ENCODE peak calls at places on chromosomes 4 and X, in seven cellular contexts. Z, Y, C, V, F, R and N are unnamed samples.
A peak's percentile ranks its signal among the peaks of the same experiment; 100 is the strongest.

GRCh38 chrX:152405561-152405960 is 45.6 kb downstream of the GABRA3 start:
- DNase-seq in Z (no peak), Y (no peak), C (no peak), V (no peak), F (no peak), R (no peak), N (no peak)

GRCh38 chr4:19983072-19983471 is 268.6 kb upstream of the SLIT2 start:
- DNase-seq in Z (no peak), Y (no peak), C (no peak), V (no peak), F (peak; percentile 99), R (peak; percentile 9), N (no peak)

GRCh38 chr4:126799971-126800722 is 832.6 kb upstream of the INTU start:
- DNase-seq in Z (no peak), Y (no peak), C (no peak), V (no peak), F (peak; percentile 70), R (no peak), N (no peak)

GRCh38 chr4:61195064-61195463 is 5.1 kb upstream of the ADGRL3 start:
- DNase-seq in Z (no peak), Y (no peak), C (no peak), V (no peak), F (no peak), R (peak; percentile 29), N (no peak)

GRCh38 chr4:95409127-95409526 is 139.6 kb downstream of the UNC5C start:
- DNase-seq in Z (no peak), Y (no peak), C (no peak), V (no peak), F (peak; percentile 18), R (no peak), N (no peak)

GRCh38 chrX:53126377-53126776 is 32.4 kb downstream of the KANTR start:
- DNase-seq in Z (no peak), Y (no peak), C (no peak), V (no peak), F (no peak), R (no peak), N (no peak)

GRCh38 chrX:150546711-150547153 is 21.7 kb upstream of the MTM1 start:
- DNase-seq in Z (no peak), Y (no peak), C (peak; percentile 29), V (no peak), F (no peak), R (no peak), N (no peak)

GRCh38 chrX:45138525-45138924 is 62.2 kb downstream of the DIPK2B start:
- DNase-seq in Z (no peak), Y (no peak), C (no peak), V (no peak), F (no peak), R (no peak), N (no peak)

GRCh38 chr4:15420642-15421041 is 7.2 kb upstream of the C1QTNF7 start:
- DNase-seq in Z (no peak), Y (no peak), C (no peak), V (no peak), F (peak; percentile 85), R (peak; percentile 34), N (no peak)

GRCh38 chr4:114037981-114038380 is 58.5 kb upstream of the ARSJ start:
- DNase-seq in Z (no peak), Y (no peak), C (no peak), V (no peak), F (no peak), R (no peak), N (no peak)

GRCh38 chr4:128974203-128974602 is 119.1 kb downstream of the SCLT1 start:
- DNase-seq in Z (no peak), Y (no peak), C (no peak), V (no peak), F (peak; percentile 25), R (no peak), N (no peak)

GRCh38 chrX:49040376-49040955 is 2.7 kb downstream of the TFE3 start:
- DNase-seq in Z (no peak), Y (no peak), C (no peak), V (no peak), F (peak; percentile 25), R (peak; percentile 37), N (no peak)

GRCh38 chr4:26032572-26033320 is 118.7 kb downstream of the SMIM20 start:
- DNase-seq in Z (no peak), Y (no peak), C (no peak), V (no peak), F (peak; percentile 91), R (no peak), N (no peak)

GRCh38 chr4:163492951-163493504 is 1.5 kb upstream of the TMA16 start:
- DNase-seq in Z (peak; percentile 27), Y (no peak), C (no peak), V (no peak), F (no peak), R (no peak), N (no peak)

GRCh38 chrX:108275732-108276131 is 162.5 kb downstream of the COL4A6 start:
- DNase-seq in Z (no peak), Y (no peak), C (no peak), V (no peak), F (no peak), R (no peak), N (no peak)

GRCh38 chr4:40933272-40934053 is 183.7 kb downstream of the NSUN7 start:
- DNase-seq in Z (no peak), Y (no peak), C (no peak), V (no peak), F (peak; percentile 86), R (peak; percentile 54), N (no peak)

GRCh38 chr4:7434766-7435150 is at the start of gene PSAPL1:
- DNase-seq in Z (no peak), Y (no peak), C (no peak), V (peak; percentile 33), F (peak; percentile 3), R (peak; percentile 31), N (peak; percentile 44)

GRCh38 chr4:70183168-70183939 is 12.2 kb upstream of the ODAM start:
- DNase-seq in Z (peak; percentile 62), Y (no peak), C (no peak), V (peak; percentile 7), F (peak; percentile 48), R (peak; percentile 61), N (no peak)

GRCh38 chr4:112927544-112927943 is 121.9 kb upstream of the ANK2 start:
- DNase-seq in Z (no peak), Y (no peak), C (no peak), V (no peak), F (no peak), R (peak; percentile 87), N (no peak)

GRCh38 chr4:26342328-26343040 is 21.7 kb downstream of the RBPJ start:
- DNase-seq in Z (no peak), Y (no peak), C (no peak), V (no peak), F (peak; percentile 95), R (peak; percentile 88), N (no peak)

GRCh38 chrX:17374619-17375360 is at the start of gene NHS:
- DNase-seq in Z (no peak), Y (peak; percentile 92), C (peak; percentile 61), V (peak; percentile 75), F (peak; percentile 63), R (peak; percentile 68), N (peak; percentile 90)

GRCh38 chr4:112982677-112983076 is 66.8 kb upstream of the ANK2 start:
- DNase-seq in Z (no peak), Y (no peak), C (no peak), V (no peak), F (no peak), R (peak; percentile 61), N (no peak)

GRCh38 chr4:100421356-100421978 is 96.4 kb downstream of the EMCN start:
- DNase-seq in Z (peak; percentile 9), Y (no peak), C (no peak), V (no peak), F (peak; percentile 31), R (peak; percentile 27), N (no peak)

GRCh38 chrX:16839224-16839851 is 30.8 kb downstream of the RBBP7 start:
- DNase-seq in Z (no peak), Y (no peak), C (no peak), V (no peak), F (no peak), R (no peak), N (no peak)

GRCh38 chrX:10126834-10127233 is 29.9 kb upstream of the CLCN4 start:
- DNase-seq in Z (no peak), Y (no peak), C (no peak), V (no peak), F (no peak), R (no peak), N (no peak)

GRCh38 chrX:118350715-118351114 is 4.8 kb downstream of the WDR44 start:
- DNase-seq in Z (no peak), Y (no peak), C (no peak), V (no peak), F (no peak), R (no peak), N (no peak)
- H3K4me3 ChIP-seq in Z (no peak overlapping the region), Y (no peak overlapping the region), C (no peak overlapping the region), V (no peak overlapping the region), F (no peak overlapping the region), R (no peak overlapping the region), N (no peak overlapping the region)

GRCh38 chrX:97909245-97909644 is 1025.5 kb downstream of the RPA4 start:
- DNase-seq in Z (peak; percentile 79), Y (no peak), C (no peak), V (no peak), F (no peak), R (no peak), N (no peak)
- H3K27ac ChIP-seq in Z (peak overlapping the region; percentile 71), Y (no peak overlapping the region), C (no peak overlapping the region), V (no peak overlapping the region), F (no peak overlapping the region), R (no peak overlapping the region), N (no peak overlapping the region)

DNA sequence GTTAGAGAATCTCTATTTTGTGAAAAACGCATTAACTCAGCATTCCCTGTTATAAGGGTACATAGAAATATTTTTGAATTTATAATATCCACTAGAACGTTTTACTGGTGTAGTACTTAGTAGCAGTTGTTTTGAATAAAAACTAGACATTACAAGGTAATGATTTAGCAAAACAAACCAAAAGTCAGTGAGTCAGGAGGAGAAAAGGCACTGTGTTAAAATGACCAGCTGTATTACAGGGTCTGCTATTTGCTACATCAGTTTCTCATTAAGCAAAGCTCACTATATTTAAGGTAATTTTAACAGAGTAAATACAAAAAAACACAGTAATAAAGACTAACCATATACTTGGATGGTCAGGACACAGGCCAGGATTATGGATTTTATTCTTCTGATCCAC is 152.8 kb downstream of the RASL11B start:
- DNase-seq in Z (no peak), Y (no peak), C (no peak), V (no peak), F (peak; percentile 66), R (no peak), N (no peak)
- H3K4me1 ChIP-seq in Z (no peaks in the 10 kb centered on the region), Y (peaks cover 30% of the 10 kb centered on the region), C (peaks cover 18% of the 10 kb centered on the region), V (peaks cover 29% of the 10 kb centered on the region), F (peaks cover 22% of the 10 kb centered on the region), R (peaks cover 4% of the 10 kb centered on the region), N (peaks cover 6% of the 10 kb centered on the region)

GRCh38 chr4:121408-122084 is 2.8 kb upstream of the ZNF718 start:
- DNase-seq in Z (peak; percentile 18), Y (no peak), C (no peak), V (no peak), F (no peak), R (no peak), N (no peak)

GRCh38 chr4:125085-125820 is 952 bp downstream of the ZNF718 start:
- DNase-seq in Z (peak; percentile 44), Y (no peak), C (peak; percentile 25), V (peak; percentile 53), F (peak; percentile 17), R (peak; percentile 51), N (peak; percentile 58)

GRCh38 chr4:120616-121015 is 3.7 kb upstream of the ZNF718 start:
- DNase-seq in Z (no peak), Y (no peak), C (no peak), V (no peak), F (no peak), R (no peak), N (no peak)

GRCh38 chr4:125833-126232 is 1.5 kb downstream of the ZNF718 start:
- DNase-seq in Z (no peak), Y (no peak), C (no peak), V (no peak), F (no peak), R (no peak), N (no peak)

GRCh38 chr4:124275-125081 is at the start of gene ZNF718:
- DNase-seq in Z (peak; percentile 93), Y (peak; percentile 98), C (peak; percentile 94), V (peak; percentile 94), F (peak; percentile 97), R (peak; percentile 100), N (peak; percentile 95)
- H3K4me3 ChIP-seq in Z (peak within 1 kb of the TSS; percentile 81), Y (peak within 1 kb of the TSS; percentile 72), C (peak within 1 kb of the TSS; percentile 81), V (peak within 1 kb of the TSS; percentile 52), F (peak within 1 kb of the TSS; percentile 89), R (peak within 1 kb of the TSS; percentile 97), N (peak within 1 kb of the TSS; percentile 84)